ENCODE peak calls at places on chromosome 6, in nine cellular contexts. One of them, this sample, is unnamed. For H3K4me1, the result is how much of the 10 kb centered on the place peaks cover.

GRCh38 chr6:157607317-157608109 is 215.5 kb upstream of the SNX9 start:
- DNase-seq in hepatocyte: no peak
- DNase-seq in sigmoid colon: no peak
- DNase-seq in tibial nerve: no peak
- DNase-seq in HCT116: no peak
- DNase-seq in transverse colon: no peak
- DNase-seq in left lung: no peak
- DNase-seq in upper lobe of right lung: no peak
- DNase-seq in psoas muscle: no peak
- DNase-seq in this sample: no peak

GRCh38 chr6:140050232-140050995 is 676.0 kb upstream of the CITED2 start:
- DNase-seq in hepatocyte: peak
- DNase-seq in sigmoid colon: no peak
- DNase-seq in tibial nerve: no peak
- DNase-seq in HCT116: no peak
- DNase-seq in transverse colon: no peak
- DNase-seq in left lung: no peak
- DNase-seq in upper lobe of right lung: no peak
- DNase-seq in psoas muscle: peak
- DNase-seq in this sample: peak

GRCh38 chr6:67594366-67594765 is 1040.7 kb upstream of the ADGRB3 start:
- DNase-seq in hepatocyte: no peak
- DNase-seq in sigmoid colon: no peak
- DNase-seq in tibial nerve: no peak
- DNase-seq in HCT116: no peak
- DNase-seq in transverse colon: no peak
- DNase-seq in left lung: no peak
- DNase-seq in upper lobe of right lung: no peak
- DNase-seq in psoas muscle: no peak
- DNase-seq in this sample: no peak

GRCh38 chr6:34182751-34183531 is 37.1 kb upstream of the GRM4 start:
- DNase-seq in hepatocyte: no peak
- DNase-seq in sigmoid colon: no peak
- DNase-seq in tibial nerve: no peak
- DNase-seq in HCT116: no peak
- DNase-seq in transverse colon: peak
- DNase-seq in left lung: no peak
- DNase-seq in upper lobe of right lung: peak
- DNase-seq in psoas muscle: no peak
- DNase-seq in this sample: no peak

GRCh38 chr6:116462516-116462915 is 1.3 kb downstream of the CALHM6 start:
- DNase-seq in hepatocyte: no peak
- DNase-seq in sigmoid colon: no peak
- DNase-seq in tibial nerve: no peak
- DNase-seq in HCT116: no peak
- DNase-seq in transverse colon: no peak
- DNase-seq in left lung: no peak
- DNase-seq in upper lobe of right lung: no peak
- DNase-seq in psoas muscle: no peak
- DNase-seq in this sample: no peak

GRCh38 chr6:107820571-107821261 is 3.4 kb downstream of the SCML4 start:
- DNase-seq in hepatocyte: peak
- DNase-seq in sigmoid colon: no peak
- DNase-seq in tibial nerve: no peak
- DNase-seq in HCT116: no peak
- DNase-seq in transverse colon: no peak
- DNase-seq in left lung: no peak
- DNase-seq in upper lobe of right lung: no peak
- DNase-seq in psoas muscle: no peak
- DNase-seq in this sample: peak

GRCh38 chr6:71222676-71223075 is 65.9 kb upstream of the OGFRL1 start:
- DNase-seq in hepatocyte: no peak
- DNase-seq in sigmoid colon: no peak
- DNase-seq in tibial nerve: no peak
- DNase-seq in HCT116: no peak
- DNase-seq in transverse colon: no peak
- DNase-seq in left lung: no peak
- DNase-seq in upper lobe of right lung: no peak
- DNase-seq in psoas muscle: no peak
- DNase-seq in this sample: no peak

GRCh38 chr6:70686548-70687133 is 19.0 kb downstream of the SMAP1 start:
- DNase-seq in hepatocyte: peak
- DNase-seq in sigmoid colon: no peak
- DNase-seq in tibial nerve: no peak
- DNase-seq in HCT116: no peak
- DNase-seq in transverse colon: no peak
- DNase-seq in left lung: no peak
- DNase-seq in upper lobe of right lung: no peak
- DNase-seq in psoas muscle: no peak
- DNase-seq in this sample: peak

GRCh38 chr6:89221109-89221508 is 4.0 kb upstream of the GABRR1 start:
- DNase-seq in hepatocyte: no peak
- DNase-seq in sigmoid colon: no peak
- DNase-seq in tibial nerve: no peak
- DNase-seq in HCT116: no peak
- DNase-seq in transverse colon: no peak
- DNase-seq in left lung: no peak
- DNase-seq in upper lobe of right lung: no peak
- DNase-seq in psoas muscle: no peak
- DNase-seq in this sample: no peak

GRCh38 chr6:13531956-13532355 is 42.4 kb upstream of the SIRT5 start:
- DNase-seq in hepatocyte: no peak
- DNase-seq in sigmoid colon: no peak
- DNase-seq in tibial nerve: no peak
- DNase-seq in HCT116: no peak
- DNase-seq in transverse colon: no peak
- DNase-seq in left lung: no peak
- DNase-seq in upper lobe of right lung: no peak
- DNase-seq in psoas muscle: no peak
- DNase-seq in this sample: no peak

GRCh38 chr6:134875367-134875766 is 74.5 kb downstream of the ALDH8A1 start:
- DNase-seq in hepatocyte: no peak
- DNase-seq in sigmoid colon: no peak
- DNase-seq in tibial nerve: no peak
- DNase-seq in HCT116: no peak
- DNase-seq in transverse colon: no peak
- DNase-seq in left lung: no peak
- DNase-seq in upper lobe of right lung: no peak
- DNase-seq in psoas muscle: no peak
- DNase-seq in this sample: peak

GRCh38 chr6:125190667-125191066 is 37.1 kb downstream of the TPD52L1 start:
- DNase-seq in hepatocyte: no peak
- DNase-seq in sigmoid colon: no peak
- DNase-seq in tibial nerve: no peak
- DNase-seq in HCT116: no peak
- DNase-seq in transverse colon: no peak
- DNase-seq in left lung: no peak
- DNase-seq in upper lobe of right lung: no peak
- DNase-seq in psoas muscle: no peak
- DNase-seq in this sample: no peak

GRCh38 chr6:3264356-3264755 is 5.6 kb downstream of the PSMG4 start:
- DNase-seq in hepatocyte: no peak
- DNase-seq in sigmoid colon: no peak
- DNase-seq in tibial nerve: no peak
- DNase-seq in HCT116: no peak
- DNase-seq in transverse colon: no peak
- DNase-seq in left lung: no peak
- DNase-seq in upper lobe of right lung: no peak
- DNase-seq in psoas muscle: no peak
- DNase-seq in this sample: no peak

GRCh38 chr6:161198781-161199505 is 74.9 kb downstream of the AGPAT4 start:
- DNase-seq in hepatocyte: no peak
- DNase-seq in sigmoid colon: no peak
- DNase-seq in tibial nerve: no peak
- DNase-seq in HCT116: no peak
- DNase-seq in transverse colon: no peak
- DNase-seq in left lung: no peak
- DNase-seq in upper lobe of right lung: no peak
- DNase-seq in psoas muscle: no peak
- DNase-seq in this sample: peak

GRCh38 chr6:152575621-152576150 is 61.5 kb downstream of the SYNE1 start:
- DNase-seq in hepatocyte: no peak
- DNase-seq in sigmoid colon: no peak
- DNase-seq in tibial nerve: no peak
- DNase-seq in HCT116: no peak
- DNase-seq in transverse colon: no peak
- DNase-seq in left lung: no peak
- DNase-seq in upper lobe of right lung: no peak
- DNase-seq in psoas muscle: no peak
- DNase-seq in this sample: peak

GRCh38 chr6:169345198-169345597 is 91.6 kb upstream of the THBS2 start:
- DNase-seq in hepatocyte: peak
- DNase-seq in sigmoid colon: no peak
- DNase-seq in tibial nerve: no peak
- DNase-seq in HCT116: no peak
- DNase-seq in transverse colon: no peak
- DNase-seq in left lung: no peak
- DNase-seq in upper lobe of right lung: no peak
- DNase-seq in psoas muscle: no peak
- DNase-seq in this sample: no peak

GRCh38 chr6:3228791-3229565 is 1.5 kb upstream of the TUBB2B start:
- DNase-seq in hepatocyte: peak
- DNase-seq in sigmoid colon: no peak
- DNase-seq in tibial nerve: no peak
- DNase-seq in HCT116: no peak
- DNase-seq in transverse colon: no peak
- DNase-seq in left lung: peak
- DNase-seq in upper lobe of right lung: peak
- DNase-seq in psoas muscle: no peak
- DNase-seq in this sample: peak

GRCh38 chr6:8731874-8732273 is 296.5 kb upstream of the SLC35B3 start:
- DNase-seq in hepatocyte: no peak
- DNase-seq in sigmoid colon: no peak
- DNase-seq in tibial nerve: no peak
- DNase-seq in HCT116: no peak
- DNase-seq in transverse colon: no peak
- DNase-seq in left lung: no peak
- DNase-seq in upper lobe of right lung: no peak
- DNase-seq in psoas muscle: no peak
- DNase-seq in this sample: no peak

GRCh38 chr6:75208564-75209431 is 2.9 kb upstream of the COL12A1 start:
- DNase-seq in hepatocyte: peak
- DNase-seq in sigmoid colon: peak
- DNase-seq in tibial nerve: peak
- DNase-seq in HCT116: peak
- DNase-seq in transverse colon: peak
- DNase-seq in left lung: peak
- DNase-seq in upper lobe of right lung: peak
- DNase-seq in psoas muscle: peak
- DNase-seq in this sample: peak

DNA sequence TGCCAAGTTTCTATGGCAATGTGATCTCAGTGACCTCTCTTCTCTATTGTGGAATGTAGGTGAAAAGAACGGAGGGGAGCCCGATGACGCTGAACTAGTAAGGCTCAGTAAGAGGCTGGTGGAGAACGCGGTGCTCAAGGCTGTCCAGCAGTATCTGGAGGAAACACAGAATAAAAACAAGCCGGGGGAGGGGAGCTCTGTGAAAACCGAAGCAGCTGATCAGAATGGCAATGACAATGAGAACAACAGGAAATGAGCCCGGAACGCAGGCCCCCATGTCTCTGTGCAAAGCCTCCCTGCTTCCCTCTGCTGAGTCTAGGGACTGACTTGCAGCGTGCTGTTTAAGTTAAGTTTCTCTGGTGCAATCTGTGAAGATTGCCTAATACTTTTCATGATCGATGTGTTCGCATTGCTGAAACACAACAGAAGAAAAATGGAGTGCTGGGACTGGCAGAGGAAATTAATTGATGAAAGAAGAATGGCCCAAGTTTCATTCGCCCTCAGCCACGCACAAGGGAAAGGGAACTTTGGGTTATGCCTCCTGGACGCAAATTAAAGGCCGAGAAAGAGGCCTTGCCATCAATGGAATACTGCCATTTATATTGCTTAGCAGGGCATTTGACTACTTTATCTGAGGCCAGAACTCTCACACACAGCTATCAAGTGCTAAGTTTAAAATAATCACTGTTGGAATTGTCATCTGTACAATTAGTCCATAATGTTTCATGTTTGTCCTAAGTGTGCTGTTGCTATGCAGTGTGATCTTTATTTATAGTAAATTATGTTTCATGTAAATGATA is 146.4 kb downstream of the AKAP7 start:
- DNase-seq in hepatocyte: no peak
- DNase-seq in sigmoid colon: no peak
- DNase-seq in tibial nerve: no peak
- DNase-seq in HCT116: no peak
- DNase-seq in transverse colon: peak
- DNase-seq in left lung: peak
- DNase-seq in upper lobe of right lung: no peak
- DNase-seq in psoas muscle: peak
- DNase-seq in this sample: peak
- H3K4me3 ChIP-seq in hepatocyte: no peak
- H3K4me3 ChIP-seq in sigmoid colon: no peak
- H3K4me3 ChIP-seq in tibial nerve: no peak
- H3K4me3 ChIP-seq in HCT116: no peak
- H3K4me3 ChIP-seq in transverse colon: no peak
- H3K4me3 ChIP-seq in left lung: no peak
- H3K4me3 ChIP-seq in upper lobe of right lung: no peak
- H3K4me3 ChIP-seq in psoas muscle: no peak
- H3K4me3 ChIP-seq in this sample: no peak

GRCh38 chr6:48111143-48111506 is at the start of gene PTCHD4:
- DNase-seq in hepatocyte: no peak
- DNase-seq in sigmoid colon: no peak
- DNase-seq in tibial nerve: no peak
- DNase-seq in HCT116: peak
- DNase-seq in transverse colon: no peak
- DNase-seq in left lung: no peak
- DNase-seq in upper lobe of right lung: no peak
- DNase-seq in psoas muscle: no peak
- DNase-seq in this sample: peak
- TF ChIP-seq CTCF in hepatocyte: no peak
- TF ChIP-seq CTCF in sigmoid colon: no peak
- TF ChIP-seq CTCF in tibial nerve: no peak
- TF ChIP-seq CTCF in HCT116: no peak
- TF ChIP-seq CTCF in transverse colon: no peak
- TF ChIP-seq CTCF in left lung: no peak
- TF ChIP-seq CTCF in upper lobe of right lung: no peak
- TF ChIP-seq CTCF in psoas muscle: no peak
- TF ChIP-seq CTCF in this sample: no peak

GRCh38 chr6:131952886-131953509 is 1.8 kb upstream of the CCN2 start:
- DNase-seq in hepatocyte: no peak
- DNase-seq in sigmoid colon: no peak
- DNase-seq in tibial nerve: no peak
- DNase-seq in HCT116: no peak
- DNase-seq in transverse colon: no peak
- DNase-seq in left lung: no peak
- DNase-seq in upper lobe of right lung: no peak
- DNase-seq in psoas muscle: no peak
- DNase-seq in this sample: no peak
- H3K4me1 ChIP-seq in hepatocyte: under half
- H3K4me1 ChIP-seq in sigmoid colon: under half
- H3K4me1 ChIP-seq in tibial nerve: under half
- H3K4me1 ChIP-seq in HCT116: under half
- H3K4me1 ChIP-seq in transverse colon: under half
- H3K4me1 ChIP-seq in left lung: under half
- H3K4me1 ChIP-seq in upper lobe of right lung: under half
- H3K4me1 ChIP-seq in psoas muscle: under half
- H3K4me1 ChIP-seq in this sample: under half

DNA sequence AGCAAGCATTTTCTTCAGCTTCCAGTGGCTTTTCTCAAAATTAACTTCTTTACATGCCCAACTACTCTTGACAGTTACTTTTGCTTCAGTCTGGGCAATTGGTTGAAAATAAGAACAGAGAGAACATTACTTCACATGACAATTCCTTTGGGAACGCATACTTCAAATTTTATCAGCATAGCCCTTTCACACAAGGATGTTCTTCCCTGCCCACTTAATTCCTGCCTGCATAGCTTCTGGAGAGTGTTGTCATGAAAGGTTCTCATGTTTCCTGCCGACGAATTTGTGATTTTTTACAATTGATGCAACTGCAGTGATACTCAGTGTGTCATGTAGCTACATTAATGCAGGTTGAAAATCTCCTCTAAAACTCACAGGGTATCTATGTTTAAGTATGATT is 22.0 kb upstream of the SNRNP48 start:
- DNase-seq in hepatocyte: no peak
- DNase-seq in sigmoid colon: no peak
- DNase-seq in tibial nerve: no peak
- DNase-seq in HCT116: no peak
- DNase-seq in transverse colon: no peak
- DNase-seq in left lung: no peak
- DNase-seq in upper lobe of right lung: no peak
- DNase-seq in psoas muscle: no peak
- DNase-seq in this sample: no peak
- H3K4me3 ChIP-seq in hepatocyte: no peak
- H3K4me3 ChIP-seq in sigmoid colon: no peak
- H3K4me3 ChIP-seq in tibial nerve: no peak
- H3K4me3 ChIP-seq in HCT116: no peak
- H3K4me3 ChIP-seq in transverse colon: no peak
- H3K4me3 ChIP-seq in left lung: no peak
- H3K4me3 ChIP-seq in upper lobe of right lung: no peak
- H3K4me3 ChIP-seq in psoas muscle: no peak
- H3K4me3 ChIP-seq in this sample: no peak